ENCODE peak calls at places on chromosomes 6 and 20, in five cellular contexts. A is endothelial cell, U is OCI-LY7, G is breast epithelium, X is left lung. H is an unnamed sample.

GRCh38 chr6:139452176-139452876 is 77.9 kb upstream of the CITED2 start:
- DNase-seq in U (no peak), A (no peak), X (no peak), G (no peak), H (no peak)

GRCh38 chr20:49482621-49483017 is at the start of gene KCNB1:
- DNase-seq in G (peak; percentile 57), U (peak; percentile 19), A (peak; percentile 75), X (no peak), H (peak; percentile 49)

GRCh38 chr6:117483645-117484016 is 1.2 kb downstream of the DCBLD1 start:
- DNase-seq in A (no peak), U (no peak), X (no peak), G (no peak), H (no peak)

GRCh38 chr6:89950879-89951391 is 56.7 kb downstream of the GJA10 start:
- DNase-seq in X (no peak), A (no peak), G (no peak), U (no peak), H (no peak)

GRCh38 chr6:47698342-47698787 is at the start of gene ADGRF4:
- DNase-seq in G (no peak), U (no peak), A (no peak), X (no peak), H (peak; percentile 27)

GRCh38 chr6:113381957-113382356 is 475.2 kb upstream of the MARCKS start:
- DNase-seq in X (no peak), A (no peak), G (no peak), U (peak; percentile 53), H (no peak)

GRCh38 chr6:71248306-71248705 is 40.3 kb upstream of the OGFRL1 start:
- DNase-seq in A (no peak), X (no peak), U (peak; percentile 83), G (no peak), H (no peak)

GRCh38 chr6:23213651-23214050 is 644.3 kb downstream of the HDGFL1 start:
- DNase-seq in G (no peak), U (no peak), X (no peak), A (no peak), H (no peak)

GRCh38 chr20:22453244-22454080 is 130.9 kb downstream of the FOXA2 start:
- DNase-seq in A (no peak), X (no peak), G (no peak), U (no peak), H (no peak)
- TF ChIP-seq CTCF in A (peak; percentile 88), X (peak; percentile 47), G (no peak), U (no peak), H (no peak)

DNA sequence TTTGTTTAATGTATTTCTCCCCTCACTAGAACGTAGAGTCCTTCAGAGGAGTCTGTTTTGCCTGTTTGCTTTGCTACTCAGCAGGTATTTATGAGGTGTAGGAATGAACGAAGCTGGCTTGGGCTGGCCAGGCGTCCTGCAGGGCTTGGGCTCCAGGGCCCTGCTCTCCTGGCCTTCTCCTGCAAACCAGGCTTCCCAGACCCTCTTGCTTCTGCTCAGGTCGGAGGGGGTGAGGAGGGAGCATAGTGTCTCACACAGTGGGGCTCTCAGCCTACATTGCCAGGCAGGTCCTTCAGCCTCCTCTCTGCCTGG is 24.6 kb upstream of the MLN start:
- DNase-seq in X (no peak), U (no peak), G (no peak), A (no peak), H (no peak)
- TF ChIP-seq CTCF in X (no peak), U (no peak), G (no peak), A (no peak), H (no peak)

GRCh38 chr20:62517901-62518610 is 42.3 kb upstream of the GATA5 start:
- DNase-seq in G (no peak), A (no peak), X (no peak), U (no peak), H (no peak)

GRCh38 chr20:62515826-62516225 is 40.0 kb upstream of the GATA5 start:
- DNase-seq in A (no peak), G (no peak), U (no peak), X (no peak), H (no peak)

GRCh38 chr20:62517168-62517567 is 41.4 kb upstream of the GATA5 start:
- DNase-seq in U (no peak), X (no peak), A (no peak), G (no peak), H (no peak)

GRCh38 chr20:62515280-62515679 is 39.5 kb upstream of the GATA5 start:
- DNase-seq in G (no peak), A (no peak), U (no peak), X (no peak), H (no peak)

GRCh38 chr20:62516345-62516744 is 40.5 kb upstream of the GATA5 start:
- DNase-seq in U (no peak), G (no peak), A (no peak), X (no peak), H (no peak)
- TF ChIP-seq CTCF in U (no peak), G (peak; percentile 19), A (no peak), X (no peak), H (no peak)

GRCh38 chr6:137490506-137490905 is 3.7 kb downstream of the OLIG3 start:
- DNase-seq in A (no peak), U (no peak), X (no peak), G (no peak), H (no peak)

GRCh38 chr6:137490961-137491360 is 3.2 kb downstream of the OLIG3 start:
- DNase-seq in X (no peak), G (no peak), U (no peak), A (no peak), H (no peak)

GRCh38 chr6:137487947-137488735 is 6.1 kb downstream of the OLIG3 start:
- DNase-seq in X (no peak), G (no peak), A (no peak), U (no peak), H (no peak)

GRCh38 chr6:137488736-137489409 is 5.3 kb downstream of the OLIG3 start:
- DNase-seq in A (no peak), G (no peak), X (no peak), U (no peak), H (no peak)

GRCh38 chr6:137489410-137490371 is 4.5 kb downstream of the OLIG3 start:
- DNase-seq in G (no peak), A (peak; percentile 47), X (no peak), U (no peak), H (no peak)
- TF ChIP-seq CTCF in G (no peak), A (no peak), X (no peak), U (no peak), H (no peak)

GRCh38 chr6:28673417-28673799 is 147.7 kb downstream of the GPX5 start:
- DNase-seq in X (no peak), G (no peak), A (no peak), U (no peak), H (no peak)
- TF ChIP-seq CTCF in X (no peak), G (no peak), A (no peak), U (no peak), H (no peak)

DNA sequence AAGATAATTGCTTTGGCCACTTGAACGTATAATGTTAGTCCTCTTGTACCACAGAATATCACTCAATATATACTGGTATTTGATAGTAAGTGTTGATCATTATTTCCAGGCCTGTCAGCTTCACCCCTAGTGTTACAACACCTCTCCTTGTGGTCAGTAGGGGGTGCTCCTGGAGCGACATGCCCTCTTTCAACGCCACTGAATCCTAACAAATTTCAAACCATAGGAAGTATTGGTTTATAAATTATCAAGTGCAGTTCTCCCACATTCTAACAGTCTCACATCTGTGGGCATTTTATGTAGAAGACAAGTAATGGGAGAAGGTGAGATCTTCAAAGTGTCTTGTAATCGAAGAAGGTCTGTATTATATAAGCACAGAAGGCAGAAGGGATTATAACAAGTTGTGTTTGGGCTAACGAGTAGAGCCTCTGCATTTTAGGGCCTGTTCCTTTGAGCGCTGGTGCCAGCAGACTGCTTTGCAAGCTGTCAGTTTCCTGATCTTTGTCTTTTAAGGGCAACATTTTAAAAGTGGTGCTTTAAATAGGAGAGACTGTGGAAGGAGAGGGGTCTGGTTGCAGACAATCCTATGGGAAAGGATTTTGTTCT is 57.1 kb upstream of the CEP162 start:
- DNase-seq in G (no peak), A (peak; percentile 17), U (no peak), X (no peak), H (no peak)
- TF ChIP-seq CTCF in G (no peak), A (peak; percentile 21), U (peak; percentile 73), X (no peak), H (no peak)

GRCh38 chr20:11675920-11676617 is 241.6 kb upstream of the BTBD3 start:
- DNase-seq in G (no peak), U (no peak), A (no peak), X (no peak), H (no peak)
- TF ChIP-seq CTCF in G (no peak), U (no peak), A (no peak), X (no peak), H (no peak)

GRCh38 chr6:135383766-135384165 is 113.8 kb downstream of the AHI1 start:
- DNase-seq in A (no peak), U (no peak), G (no peak), X (no peak), H (no peak)
- TF ChIP-seq CTCF in A (peak; percentile 48), U (peak; percentile 41), G (no peak), X (no peak), H (no peak)

GRCh38 chr6:29019629-29020028 is 14.5 kb upstream of the ZNF311 start:
- DNase-seq in X (no peak), A (no peak), G (no peak), U (no peak), H (no peak)

GRCh38 chr6:29017428-29017802 is 12.3 kb upstream of the ZNF311 start:
- DNase-seq in A (no peak), G (no peak), X (no peak), U (no peak), H (no peak)

GRCh38 chr6:29016559-29017427 is 11.7 kb upstream of the ZNF311 start:
- DNase-seq in U (peak; percentile 90), X (peak; percentile 76), A (peak; percentile 84), G (peak; percentile 83), H (peak; percentile 96)

GRCh38 chr6:29011276-29011734 is 6.2 kb upstream of the ZNF311 start:
- DNase-seq in U (peak; percentile 28), X (peak; percentile 40), G (no peak), A (peak; percentile 63), H (no peak)

GRCh38 chr6:29014729-29015608 is 9.9 kb upstream of the ZNF311 start:
- DNase-seq in A (peak; percentile 22), G (no peak), X (no peak), U (no peak), H (no peak)
- TF ChIP-seq CTCF in A (peak; percentile 43), G (no peak), X (no peak), U (no peak), H (no peak)

GRCh38 chr6:67219336-67219735 is 1415.7 kb upstream of the ADGRB3 start:
- DNase-seq in G (no peak), U (no peak), A (no peak), X (no peak), H (no peak)
- TF ChIP-seq CTCF in G (no peak), U (no peak), A (no peak), X (no peak), H (no peak)